ENCODE peak calls at places on chromosome X, in nine cellular contexts. T, W, B, G, F, R, E, M and U are unnamed samples.

GRCh38 chrX:111123606-111124179 is 27.7 kb downstream of the PAK3 start:
- DNase-seq in T (no peak), W (no peak), B (no peak), G (no peak), F (no peak), R (no peak), E (no peak), M (no peak), U (no peak)

GRCh38 chrX:83845397-83845796 is 15.5 kb upstream of the CYLC1 start:
- DNase-seq in T (no peak), W (peak), B (peak), G (no peak), F (no peak), R (peak), E (no peak), M (peak), U (no peak)

GRCh38 chrX:131792789-131793462 is 230.2 kb upstream of the STK26 start:
- DNase-seq in T (peak), W (peak), B (peak), G (no peak), F (peak), R (peak), E (peak), M (peak), U (peak)

GRCh38 chrX:38656350-38656915 is 95.1 kb downstream of the TSPAN7 start:
- DNase-seq in T (no peak), W (no peak), B (no peak), G (no peak), F (no peak), R (no peak), E (no peak), M (no peak), U (no peak)

GRCh38 chrX:48472851-48473717 is 2.9 kb upstream of the FTSJ1 start:
- DNase-seq in T (no peak), W (no peak), B (no peak), G (no peak), F (no peak), R (no peak), E (no peak), M (no peak), U (no peak)

GRCh38 chrX:40172980-40173661 is 75.4 kb upstream of the BCOR start:
- DNase-seq in T (no peak), W (no peak), B (no peak), G (no peak), F (no peak), R (no peak), E (no peak), M (no peak), U (no peak)

GRCh38 chrX:151687635-151688034 is 7.6 kb upstream of the PRRG3 start:
- DNase-seq in T (no peak), W (no peak), B (no peak), G (no peak), F (no peak), R (no peak), E (no peak), M (no peak), U (no peak)

GRCh38 chrX:68428431-68428830 is 4.9 kb downstream of the OPHN1 start:
- DNase-seq in T (no peak), W (no peak), B (no peak), G (no peak), F (no peak), R (no peak), E (no peak), M (peak), U (no peak)

GRCh38 chrX:25597561-25597960 is 540.6 kb upstream of the MAGEB18 start:
- DNase-seq in T (no peak), W (no peak), B (no peak), G (no peak), F (no peak), R (no peak), E (no peak), M (no peak), U (no peak)

GRCh38 chrX:112043997-112044396 is 38.6 kb downstream of the TRPC5 start:
- DNase-seq in T (no peak), W (no peak), B (no peak), G (no peak), F (no peak), R (no peak), E (no peak), M (no peak), U (no peak)

GRCh38 chrX:150361070-150361776 is 1.9 kb upstream of the MAMLD1 start:
- DNase-seq in T (no peak), W (peak), B (no peak), G (no peak), F (peak), R (no peak), E (no peak), M (peak), U (no peak)

GRCh38 chrX:110222497-110223257 is 95.2 kb downstream of the AMMECR1 start:
- DNase-seq in T (no peak), W (no peak), B (no peak), G (no peak), F (no peak), R (no peak), E (no peak), M (no peak), U (no peak)

GRCh38 chrX:131704136-131704695 is 160.3 kb downstream of the OR13H1 start:
- DNase-seq in T (peak), W (peak), B (peak), G (no peak), F (peak), R (peak), E (peak), M (peak), U (peak)

GRCh38 chrX:39705299-39705698 is 392.5 kb downstream of the BCOR start:
- DNase-seq in T (no peak), W (no peak), B (peak), G (peak), F (no peak), R (peak), E (no peak), M (peak), U (no peak)

GRCh38 chrX:9151772-9152307 is 117.9 kb upstream of the FAM9B start:
- DNase-seq in T (no peak), W (no peak), B (no peak), G (no peak), F (no peak), R (no peak), E (no peak), M (no peak), U (no peak)

GRCh38 chrX:23736030-23736429 is 7.0 kb downstream of the ACOT9 start:
- DNase-seq in T (no peak), W (no peak), B (no peak), G (no peak), F (no peak), R (no peak), E (no peak), M (no peak), U (no peak)

GRCh38 chrX:40544343-40545250 is 36.2 kb upstream of the ATP6AP2 start:
- DNase-seq in T (no peak), W (no peak), B (no peak), G (no peak), F (no peak), R (no peak), E (no peak), M (peak), U (no peak)

GRCh38 chrX:150821971-150822370 is 76.5 kb downstream of the CD99L2 start:
- DNase-seq in T (no peak), W (no peak), B (no peak), G (no peak), F (no peak), R (no peak), E (no peak), M (no peak), U (no peak)

GRCh38 chrX:118352566-118352965 is 6.7 kb downstream of the WDR44 start:
- DNase-seq in T (no peak), W (no peak), B (no peak), G (no peak), F (no peak), R (no peak), E (no peak), M (no peak), U (no peak)

GRCh38 chrX:132622130-132622529 is 133.3 kb upstream of the MBNL3 start:
- DNase-seq in T (no peak), W (no peak), B (no peak), G (no peak), F (peak), R (no peak), E (no peak), M (peak), U (no peak)

GRCh38 chrX:95318882-95319281 is 1365.8 kb upstream of the DIAPH2 start:
- DNase-seq in T (no peak), W (no peak), B (no peak), G (no peak), F (no peak), R (peak), E (no peak), M (no peak), U (no peak)

GRCh38 chrX:48480583-48480982 is 4.6 kb downstream of the FTSJ1 start:
- DNase-seq in T (no peak), W (no peak), B (no peak), G (no peak), F (no peak), R (no peak), E (no peak), M (no peak), U (no peak)

GRCh38 chrX:9662148-9662547 is 103.5 kb downstream of the GPR143 start:
- DNase-seq in T (no peak), W (no peak), B (no peak), G (no peak), F (no peak), R (no peak), E (no peak), M (peak), U (no peak)

GRCh38 chrX:119669424-119670037 is 23.4 kb downstream of the SEPTIN6 start:
- DNase-seq in T (no peak), W (no peak), B (no peak), G (no peak), F (no peak), R (no peak), E (no peak), M (no peak), U (no peak)

GRCh38 chrX:118974908-118975671 is 672 bp downstream of the LONRF3 start:
- DNase-seq in T (no peak), W (peak), B (no peak), G (no peak), F (peak), R (peak), E (peak), M (peak), U (no peak)

GRCh38 chrX:13464599-13465275 is 104.7 kb upstream of the EGFL6 start:
- DNase-seq in T (no peak), W (no peak), B (no peak), G (no peak), F (no peak), R (no peak), E (no peak), M (peak), U (no peak)

GRCh38 chrX:15601932-15602331 is 1.2 kb upstream of the ACE2 start:
- DNase-seq in T (no peak), W (no peak), B (no peak), G (no peak), F (no peak), R (no peak), E (no peak), M (no peak), U (no peak)

GRCh38 chrX:128634754-128635153 is 582.6 kb upstream of the ACTRT1 start:
- DNase-seq in T (no peak), W (no peak), B (no peak), G (no peak), F (no peak), R (no peak), E (no peak), M (no peak), U (no peak)

GRCh38 chrX:9500584-9500983 is 35.7 kb downstream of the TBL1X start:
- DNase-seq in T (no peak), W (no peak), B (no peak), G (no peak), F (no peak), R (no peak), E (no peak), M (no peak), U (no peak)